ENCODE peak calls at places on chromosomes 11 and 22, in ten cellular contexts. Z is A549, C is spleen, I is IMR-90, G is stomach, Y is GM12878, Q is uterus, J is esophagus squamous epithelium, E is H1, O is ovary. N is an unnamed sample.

GRCh38 chr11:8265681-8266241 is 2.1 kb upstream of the LMO1 start:
- DNase-seq in Z (peak), C (peak), I (no peak), G (no peak), Y (no peak), Q (peak), J (no peak), E (no peak), O (no peak), N (no peak)

GRCh38 chr22:21102659-21103267 is 57.0 kb downstream of the LRRC74B start:
- DNase-seq in Z (peak), C (peak), I (peak), G (peak), Y (no peak), Q (peak), J (no peak), E (peak), O (peak), N (peak)

GRCh38 chr22:42805016-42805997 is 51.8 kb downstream of the ARFGAP3 start:
- DNase-seq in Z (no peak), C (no peak), I (no peak), G (peak), Y (no peak), Q (no peak), J (no peak), E (no peak), O (no peak), N (peak)

GRCh38 chr11:116397556-116398167 is 375.1 kb downstream of the BUD13 start:
- DNase-seq in Z (no peak), C (no peak), I (no peak), G (no peak), Y (no peak), Q (no peak), J (no peak), E (no peak), O (no peak), N (no peak)

GRCh38 chr22:44020981-44021380 is 3.1 kb upstream of the PARVB start:
- DNase-seq in Z (no peak), C (no peak), I (peak), G (no peak), Y (no peak), Q (no peak), J (no peak), E (no peak), O (no peak), N (no peak)

GRCh38 chr11:22785251-22785650 is 44.4 kb downstream of the SVIP start:
- DNase-seq in Z (no peak), C (no peak), I (peak), G (no peak), Y (no peak), Q (no peak), J (no peak), E (no peak), O (no peak), N (no peak)

GRCh38 chr11:62501432-62501891 is 45.1 kb downstream of the AHNAK start:
- DNase-seq in Z (no peak), C (no peak), I (peak), G (peak), Y (no peak), Q (no peak), J (no peak), E (no peak), O (no peak), N (no peak)

GRCh38 chr11:69283446-69283845 is 10.5 kb upstream of the MYEOV start:
- DNase-seq in Z (no peak), C (peak), I (no peak), G (no peak), Y (no peak), Q (no peak), J (no peak), E (no peak), O (no peak), N (no peak)

GRCh38 chr11:131504199-131504949 is 134.0 kb downstream of the NTM start:
- DNase-seq in Z (peak), C (no peak), I (no peak), G (peak), Y (no peak), Q (no peak), J (no peak), E (peak), O (no peak), N (no peak)

GRCh38 chr11:130070109-130070828 is 575 bp downstream of the APLP2 start:
- DNase-seq in Z (peak), C (peak), I (peak), G (peak), Y (no peak), Q (peak), J (no peak), E (peak), O (peak), N (peak)

GRCh38 chr22:45860201-45860600 is 116.8 kb downstream of the WNT7B start:
- DNase-seq in Z (no peak), C (no peak), I (no peak), G (no peak), Y (no peak), Q (no peak), J (no peak), E (no peak), O (no peak), N (no peak)

GRCh38 chr22:43858156-43858895 is 4.0 kb downstream of the SULT4A1 start:
- DNase-seq in Z (no peak), C (peak), I (no peak), G (no peak), Y (no peak), Q (no peak), J (no peak), E (no peak), O (no peak), N (no peak)

GRCh38 chr11:134742956-134743808 is 331.1 kb upstream of the B3GAT1 start:
- DNase-seq in Z (no peak), C (peak), I (no peak), G (no peak), Y (no peak), Q (no peak), J (no peak), E (no peak), O (no peak), N (no peak)

GRCh38 chr11:75759832-75760231 is 8.7 kb upstream of the DGAT2 start:
- DNase-seq in Z (no peak), C (no peak), I (no peak), G (no peak), Y (no peak), Q (no peak), J (no peak), E (no peak), O (no peak), N (no peak)

GRCh38 chr11:117097567-117098268 is 510 bp downstream of the SIK3 start:
- DNase-seq in Z (peak), C (no peak), I (no peak), G (peak), Y (no peak), Q (peak), J (no peak), E (peak), O (peak), N (peak)

GRCh38 chr22:50303848-50304527 is 3.5 kb downstream of the PLXNB2 start:
- DNase-seq in Z (no peak), C (no peak), I (no peak), G (peak), Y (no peak), Q (peak), J (no peak), E (peak), O (no peak), N (peak)
- TF ChIP-seq CTCF in Z (no peak), C (no peak), I (no peak), G (peak), Y (no peak), Q (no peak), J (peak), E (no peak), O (no peak), N (no peak)

GRCh38 chr11:65589444-65590239 is 6.0 kb downstream of the KCNK7 start:
- DNase-seq in Z (no peak), C (peak), I (no peak), G (no peak), Y (no peak), Q (no peak), J (no peak), E (no peak), O (no peak), N (no peak)
- TF ChIP-seq POLR2A in Z (no peak), C (no peak), I (no peak), G (no peak), Y (no peak), Q (no peak), J (no peak), E (no peak), O (no peak), N (no peak)

GRCh38 chr11:118283756-118284350 is 19.8 kb upstream of the MPZL2 start:
- DNase-seq in Z (no peak), C (no peak), I (no peak), G (no peak), Y (no peak), Q (no peak), J (no peak), E (no peak), O (no peak), N (no peak)

GRCh38 chr11:118286545-118286944 is 18.0 kb upstream of the CD3E start:
- DNase-seq in Z (no peak), C (no peak), I (no peak), G (no peak), Y (no peak), Q (no peak), J (no peak), E (no peak), O (no peak), N (no peak)

GRCh38 chr11:118289411-118289810 is 15.1 kb upstream of the CD3E start:
- DNase-seq in Z (no peak), C (no peak), I (no peak), G (no peak), Y (no peak), Q (no peak), J (no peak), E (no peak), O (no peak), N (no peak)

GRCh38 chr11:118283311-118283636 is 19.2 kb upstream of the MPZL2 start:
- DNase-seq in Z (no peak), C (no peak), I (no peak), G (no peak), Y (no peak), Q (no peak), J (no peak), E (no peak), O (no peak), N (no peak)

DNA sequence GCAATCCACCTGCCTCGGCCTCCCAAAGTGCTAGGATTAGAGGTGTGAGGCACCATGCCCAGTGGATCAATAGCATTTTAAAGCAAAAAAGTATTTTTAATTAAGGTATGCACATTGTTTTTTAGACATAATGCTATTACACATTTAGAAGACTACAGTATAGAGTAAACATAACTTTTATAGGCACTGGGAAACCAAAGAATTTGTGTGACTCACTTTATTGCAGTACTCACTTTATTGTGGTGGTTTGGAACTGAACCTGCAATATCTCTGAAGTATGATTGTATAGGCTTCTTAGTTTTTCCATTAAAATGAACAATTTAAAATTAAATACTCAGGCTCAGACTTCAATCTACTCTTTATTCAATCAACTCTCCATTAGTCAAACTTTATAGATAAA is 17.5 kb upstream of the CD3E start:
- DNase-seq in Z (no peak), C (no peak), I (no peak), G (no peak), Y (no peak), Q (no peak), J (no peak), E (no peak), O (no peak), N (no peak)
- TF ChIP-seq CTCF in Z (no peak), C (no peak), I (no peak), G (no peak), Y (no peak), Q (no peak), J (no peak), E (no peak), O (no peak), N (no peak)

GRCh38 chr11:85680897-85681296 is 5.1 kb downstream of the CCDC89 start:
- DNase-seq in Z (no peak), C (no peak), I (no peak), G (no peak), Y (no peak), Q (no peak), J (no peak), E (no peak), O (no peak), N (no peak)

GRCh38 chr11:85685131-85685819 is 720 bp downstream of the CCDC89 start:
- DNase-seq in Z (no peak), C (peak), I (peak), G (no peak), Y (no peak), Q (peak), J (no peak), E (no peak), O (peak), N (no peak)

GRCh38 chr11:85679581-85679980 is 6.4 kb downstream of the CCDC89 start:
- DNase-seq in Z (no peak), C (no peak), I (no peak), G (no peak), Y (no peak), Q (no peak), J (no peak), E (no peak), O (no peak), N (no peak)

GRCh38 chr11:85685820-85686459 is at the start of gene CCDC89:
- DNase-seq in Z (no peak), C (peak), I (peak), G (peak), Y (no peak), Q (peak), J (peak), E (no peak), O (peak), N (no peak)

GRCh38 chr11:85682330-85683305 is 3.4 kb downstream of the CCDC89 start:
- DNase-seq in Z (peak), C (peak), I (peak), G (peak), Y (no peak), Q (peak), J (no peak), E (no peak), O (peak), N (peak)
- TF ChIP-seq POLR2A in Z (no peak), C (no peak), I (no peak), G (no peak), Y (peak), Q (no peak), J (no peak), E (no peak), O (peak), N (peak)